ENCODE peak calls at places on chromosomes 12 and 14, in ten cellular contexts. One of them, this sample, is unnamed.

GRCh38 chr12:76038176-76038575 is 6.6 kb upstream of the PHLDA1 start:
- DNase-seq in endothelial cell: no peak
- DNase-seq in naive thymus-derived CD8-positive, alpha-beta T cell: no peak
- DNase-seq in tibial artery: no peak
- DNase-seq in AG08396: no peak
- DNase-seq in activated naive CD8-positive, alpha-beta T cell treated with anti-CD3 and anti-CD28 coated beads, Interleukin-2, amount 10 ng/mL, durations not matched to agents 7 days and 5 days: no peak
- DNase-seq in stimulated activated CD4-positive, alpha-beta T cell treated with anti-CD3 and anti-CD28 coated beads, Interleukin-2, amount 100 ng/mL, for 24 hours: no peak
- DNase-seq in stimulated activated CD8-positive, alpha-beta memory T cell treated with anti-CD3 and anti-CD28 coated beads, Interleukin-2, amount 100 ng/mL, for 48 hours: no peak
- DNase-seq in activated CD4-positive, alpha-beta T cell treated with anti-CD3 and anti-CD28 coated beads for 24 hours: no peak
- DNase-seq in NCI-H460: no peak
- DNase-seq in this sample: no peak

GRCh38 chr12:49565119-49565955 is 2.6 kb downstream of the MCRS1 start:
- DNase-seq in endothelial cell: no peak
- DNase-seq in naive thymus-derived CD8-positive, alpha-beta T cell: no peak
- DNase-seq in tibial artery: no peak
- DNase-seq in AG08396: no peak
- DNase-seq in activated naive CD8-positive, alpha-beta T cell treated with anti-CD3 and anti-CD28 coated beads, Interleukin-2, amount 10 ng/mL, durations not matched to agents 7 days and 5 days: no peak
- DNase-seq in stimulated activated CD4-positive, alpha-beta T cell treated with anti-CD3 and anti-CD28 coated beads, Interleukin-2, amount 100 ng/mL, for 24 hours: no peak
- DNase-seq in stimulated activated CD8-positive, alpha-beta memory T cell treated with anti-CD3 and anti-CD28 coated beads, Interleukin-2, amount 100 ng/mL, for 48 hours: no peak
- DNase-seq in activated CD4-positive, alpha-beta T cell treated with anti-CD3 and anti-CD28 coated beads for 24 hours: no peak
- DNase-seq in NCI-H460: no peak
- DNase-seq in this sample: no peak

GRCh38 chr12:21774358-21775129 is at the start of gene KCNJ8:
- DNase-seq in endothelial cell: peak
- DNase-seq in naive thymus-derived CD8-positive, alpha-beta T cell: no peak
- DNase-seq in tibial artery: peak
- DNase-seq in AG08396: peak
- DNase-seq in activated naive CD8-positive, alpha-beta T cell treated with anti-CD3 and anti-CD28 coated beads, Interleukin-2, amount 10 ng/mL, durations not matched to agents 7 days and 5 days: no peak
- DNase-seq in stimulated activated CD4-positive, alpha-beta T cell treated with anti-CD3 and anti-CD28 coated beads, Interleukin-2, amount 100 ng/mL, for 24 hours: no peak
- DNase-seq in stimulated activated CD8-positive, alpha-beta memory T cell treated with anti-CD3 and anti-CD28 coated beads, Interleukin-2, amount 100 ng/mL, for 48 hours: no peak
- DNase-seq in activated CD4-positive, alpha-beta T cell treated with anti-CD3 and anti-CD28 coated beads for 24 hours: no peak
- DNase-seq in NCI-H460: no peak
- DNase-seq in this sample: no peak

GRCh38 chr14:54133896-54134295 is 177.3 kb upstream of the BMP4 start:
- DNase-seq in endothelial cell: no peak
- DNase-seq in naive thymus-derived CD8-positive, alpha-beta T cell: no peak
- DNase-seq in tibial artery: no peak
- DNase-seq in AG08396: no peak
- DNase-seq in activated naive CD8-positive, alpha-beta T cell treated with anti-CD3 and anti-CD28 coated beads, Interleukin-2, amount 10 ng/mL, durations not matched to agents 7 days and 5 days: no peak
- DNase-seq in stimulated activated CD4-positive, alpha-beta T cell treated with anti-CD3 and anti-CD28 coated beads, Interleukin-2, amount 100 ng/mL, for 24 hours: no peak
- DNase-seq in stimulated activated CD8-positive, alpha-beta memory T cell treated with anti-CD3 and anti-CD28 coated beads, Interleukin-2, amount 100 ng/mL, for 48 hours: no peak
- DNase-seq in activated CD4-positive, alpha-beta T cell treated with anti-CD3 and anti-CD28 coated beads for 24 hours: no peak
- DNase-seq in NCI-H460: no peak
- DNase-seq in this sample: no peak

GRCh38 chr12:102300824-102301461 is 103.3 kb upstream of the PMCH start:
- DNase-seq in endothelial cell: peak
- DNase-seq in naive thymus-derived CD8-positive, alpha-beta T cell: no peak
- DNase-seq in tibial artery: no peak
- DNase-seq in AG08396: peak
- DNase-seq in activated naive CD8-positive, alpha-beta T cell treated with anti-CD3 and anti-CD28 coated beads, Interleukin-2, amount 10 ng/mL, durations not matched to agents 7 days and 5 days: no peak
- DNase-seq in stimulated activated CD4-positive, alpha-beta T cell treated with anti-CD3 and anti-CD28 coated beads, Interleukin-2, amount 100 ng/mL, for 24 hours: no peak
- DNase-seq in stimulated activated CD8-positive, alpha-beta memory T cell treated with anti-CD3 and anti-CD28 coated beads, Interleukin-2, amount 100 ng/mL, for 48 hours: no peak
- DNase-seq in activated CD4-positive, alpha-beta T cell treated with anti-CD3 and anti-CD28 coated beads for 24 hours: no peak
- DNase-seq in NCI-H460: peak
- DNase-seq in this sample: no peak

GRCh38 chr12:100827901-100828520 is 33.4 kb downstream of the ANO4 start:
- DNase-seq in endothelial cell: peak
- DNase-seq in naive thymus-derived CD8-positive, alpha-beta T cell: no peak
- DNase-seq in tibial artery: no peak
- DNase-seq in AG08396: peak
- DNase-seq in activated naive CD8-positive, alpha-beta T cell treated with anti-CD3 and anti-CD28 coated beads, Interleukin-2, amount 10 ng/mL, durations not matched to agents 7 days and 5 days: no peak
- DNase-seq in stimulated activated CD4-positive, alpha-beta T cell treated with anti-CD3 and anti-CD28 coated beads, Interleukin-2, amount 100 ng/mL, for 24 hours: no peak
- DNase-seq in stimulated activated CD8-positive, alpha-beta memory T cell treated with anti-CD3 and anti-CD28 coated beads, Interleukin-2, amount 100 ng/mL, for 48 hours: no peak
- DNase-seq in activated CD4-positive, alpha-beta T cell treated with anti-CD3 and anti-CD28 coated beads for 24 hours: no peak
- DNase-seq in NCI-H460: peak
- DNase-seq in this sample: no peak

GRCh38 chr12:116529048-116529447 is 30.1 kb upstream of the MAP1LC3B2 start:
- DNase-seq in endothelial cell: no peak
- DNase-seq in naive thymus-derived CD8-positive, alpha-beta T cell: no peak
- DNase-seq in tibial artery: no peak
- DNase-seq in AG08396: no peak
- DNase-seq in activated naive CD8-positive, alpha-beta T cell treated with anti-CD3 and anti-CD28 coated beads, Interleukin-2, amount 10 ng/mL, durations not matched to agents 7 days and 5 days: no peak
- DNase-seq in stimulated activated CD4-positive, alpha-beta T cell treated with anti-CD3 and anti-CD28 coated beads, Interleukin-2, amount 100 ng/mL, for 24 hours: no peak
- DNase-seq in stimulated activated CD8-positive, alpha-beta memory T cell treated with anti-CD3 and anti-CD28 coated beads, Interleukin-2, amount 100 ng/mL, for 48 hours: no peak
- DNase-seq in activated CD4-positive, alpha-beta T cell treated with anti-CD3 and anti-CD28 coated beads for 24 hours: no peak
- DNase-seq in NCI-H460: no peak
- DNase-seq in this sample: no peak

GRCh38 chr14:72049462-72049861 is 117.2 kb downstream of the RGS6 start:
- DNase-seq in endothelial cell: no peak
- DNase-seq in naive thymus-derived CD8-positive, alpha-beta T cell: no peak
- DNase-seq in tibial artery: no peak
- DNase-seq in AG08396: no peak
- DNase-seq in activated naive CD8-positive, alpha-beta T cell treated with anti-CD3 and anti-CD28 coated beads, Interleukin-2, amount 10 ng/mL, durations not matched to agents 7 days and 5 days: no peak
- DNase-seq in stimulated activated CD4-positive, alpha-beta T cell treated with anti-CD3 and anti-CD28 coated beads, Interleukin-2, amount 100 ng/mL, for 24 hours: peak
- DNase-seq in stimulated activated CD8-positive, alpha-beta memory T cell treated with anti-CD3 and anti-CD28 coated beads, Interleukin-2, amount 100 ng/mL, for 48 hours: peak
- DNase-seq in activated CD4-positive, alpha-beta T cell treated with anti-CD3 and anti-CD28 coated beads for 24 hours: no peak
- DNase-seq in NCI-H460: no peak
- DNase-seq in this sample: no peak

GRCh38 chr12:121245031-121245430 is 35.1 kb downstream of the P2RX4 start:
- DNase-seq in endothelial cell: no peak
- DNase-seq in naive thymus-derived CD8-positive, alpha-beta T cell: no peak
- DNase-seq in tibial artery: no peak
- DNase-seq in AG08396: no peak
- DNase-seq in activated naive CD8-positive, alpha-beta T cell treated with anti-CD3 and anti-CD28 coated beads, Interleukin-2, amount 10 ng/mL, durations not matched to agents 7 days and 5 days: no peak
- DNase-seq in stimulated activated CD4-positive, alpha-beta T cell treated with anti-CD3 and anti-CD28 coated beads, Interleukin-2, amount 100 ng/mL, for 24 hours: no peak
- DNase-seq in stimulated activated CD8-positive, alpha-beta memory T cell treated with anti-CD3 and anti-CD28 coated beads, Interleukin-2, amount 100 ng/mL, for 48 hours: no peak
- DNase-seq in activated CD4-positive, alpha-beta T cell treated with anti-CD3 and anti-CD28 coated beads for 24 hours: no peak
- DNase-seq in NCI-H460: no peak
- DNase-seq in this sample: no peak

GRCh38 chr12:32069071-32069470 is 37.6 kb upstream of the BICD1 start:
- DNase-seq in endothelial cell: no peak
- DNase-seq in naive thymus-derived CD8-positive, alpha-beta T cell: no peak
- DNase-seq in tibial artery: no peak
- DNase-seq in AG08396: no peak
- DNase-seq in activated naive CD8-positive, alpha-beta T cell treated with anti-CD3 and anti-CD28 coated beads, Interleukin-2, amount 10 ng/mL, durations not matched to agents 7 days and 5 days: no peak
- DNase-seq in stimulated activated CD4-positive, alpha-beta T cell treated with anti-CD3 and anti-CD28 coated beads, Interleukin-2, amount 100 ng/mL, for 24 hours: no peak
- DNase-seq in stimulated activated CD8-positive, alpha-beta memory T cell treated with anti-CD3 and anti-CD28 coated beads, Interleukin-2, amount 100 ng/mL, for 48 hours: no peak
- DNase-seq in activated CD4-positive, alpha-beta T cell treated with anti-CD3 and anti-CD28 coated beads for 24 hours: no peak
- DNase-seq in NCI-H460: no peak
- DNase-seq in this sample: no peak

GRCh38 chr14:55109846-55110245 is 19.2 kb upstream of the LGALS3 start:
- DNase-seq in endothelial cell: no peak
- DNase-seq in naive thymus-derived CD8-positive, alpha-beta T cell: no peak
- DNase-seq in tibial artery: no peak
- DNase-seq in AG08396: no peak
- DNase-seq in activated naive CD8-positive, alpha-beta T cell treated with anti-CD3 and anti-CD28 coated beads, Interleukin-2, amount 10 ng/mL, durations not matched to agents 7 days and 5 days: no peak
- DNase-seq in stimulated activated CD4-positive, alpha-beta T cell treated with anti-CD3 and anti-CD28 coated beads, Interleukin-2, amount 100 ng/mL, for 24 hours: no peak
- DNase-seq in stimulated activated CD8-positive, alpha-beta memory T cell treated with anti-CD3 and anti-CD28 coated beads, Interleukin-2, amount 100 ng/mL, for 48 hours: no peak
- DNase-seq in activated CD4-positive, alpha-beta T cell treated with anti-CD3 and anti-CD28 coated beads for 24 hours: no peak
- DNase-seq in NCI-H460: no peak
- DNase-seq in this sample: no peak

GRCh38 chr14:61280092-61280525 is 1.0 kb downstream of the TMEM30B start:
- DNase-seq in endothelial cell: peak
- DNase-seq in naive thymus-derived CD8-positive, alpha-beta T cell: peak
- DNase-seq in tibial artery: peak
- DNase-seq in AG08396: no peak
- DNase-seq in activated naive CD8-positive, alpha-beta T cell treated with anti-CD3 and anti-CD28 coated beads, Interleukin-2, amount 10 ng/mL, durations not matched to agents 7 days and 5 days: no peak
- DNase-seq in stimulated activated CD4-positive, alpha-beta T cell treated with anti-CD3 and anti-CD28 coated beads, Interleukin-2, amount 100 ng/mL, for 24 hours: peak
- DNase-seq in stimulated activated CD8-positive, alpha-beta memory T cell treated with anti-CD3 and anti-CD28 coated beads, Interleukin-2, amount 100 ng/mL, for 48 hours: no peak
- DNase-seq in activated CD4-positive, alpha-beta T cell treated with anti-CD3 and anti-CD28 coated beads for 24 hours: peak
- DNase-seq in NCI-H460: no peak
- DNase-seq in this sample: peak

GRCh38 chr12:92717202-92717601 is 14.4 kb downstream of the PLEKHG7 start:
- DNase-seq in endothelial cell: peak
- DNase-seq in naive thymus-derived CD8-positive, alpha-beta T cell: no peak
- DNase-seq in tibial artery: no peak
- DNase-seq in AG08396: peak
- DNase-seq in activated naive CD8-positive, alpha-beta T cell treated with anti-CD3 and anti-CD28 coated beads, Interleukin-2, amount 10 ng/mL, durations not matched to agents 7 days and 5 days: no peak
- DNase-seq in stimulated activated CD4-positive, alpha-beta T cell treated with anti-CD3 and anti-CD28 coated beads, Interleukin-2, amount 100 ng/mL, for 24 hours: no peak
- DNase-seq in stimulated activated CD8-positive, alpha-beta memory T cell treated with anti-CD3 and anti-CD28 coated beads, Interleukin-2, amount 100 ng/mL, for 48 hours: no peak
- DNase-seq in activated CD4-positive, alpha-beta T cell treated with anti-CD3 and anti-CD28 coated beads for 24 hours: no peak
- DNase-seq in NCI-H460: no peak
- DNase-seq in this sample: no peak

GRCh38 chr12:1688086-1688710 is 2.7 kb upstream of the ADIPOR2 start:
- DNase-seq in endothelial cell: no peak
- DNase-seq in naive thymus-derived CD8-positive, alpha-beta T cell: no peak
- DNase-seq in tibial artery: no peak
- DNase-seq in AG08396: no peak
- DNase-seq in activated naive CD8-positive, alpha-beta T cell treated with anti-CD3 and anti-CD28 coated beads, Interleukin-2, amount 10 ng/mL, durations not matched to agents 7 days and 5 days: no peak
- DNase-seq in stimulated activated CD4-positive, alpha-beta T cell treated with anti-CD3 and anti-CD28 coated beads, Interleukin-2, amount 100 ng/mL, for 24 hours: no peak
- DNase-seq in stimulated activated CD8-positive, alpha-beta memory T cell treated with anti-CD3 and anti-CD28 coated beads, Interleukin-2, amount 100 ng/mL, for 48 hours: no peak
- DNase-seq in activated CD4-positive, alpha-beta T cell treated with anti-CD3 and anti-CD28 coated beads for 24 hours: no peak
- DNase-seq in NCI-H460: no peak
- DNase-seq in this sample: no peak

GRCh38 chr12:127174881-127175280 is 1092.1 kb upstream of the TMEM132C start:
- DNase-seq in endothelial cell: no peak
- DNase-seq in naive thymus-derived CD8-positive, alpha-beta T cell: no peak
- DNase-seq in tibial artery: no peak
- DNase-seq in AG08396: no peak
- DNase-seq in activated naive CD8-positive, alpha-beta T cell treated with anti-CD3 and anti-CD28 coated beads, Interleukin-2, amount 10 ng/mL, durations not matched to agents 7 days and 5 days: no peak
- DNase-seq in stimulated activated CD4-positive, alpha-beta T cell treated with anti-CD3 and anti-CD28 coated beads, Interleukin-2, amount 100 ng/mL, for 24 hours: no peak
- DNase-seq in stimulated activated CD8-positive, alpha-beta memory T cell treated with anti-CD3 and anti-CD28 coated beads, Interleukin-2, amount 100 ng/mL, for 48 hours: no peak
- DNase-seq in activated CD4-positive, alpha-beta T cell treated with anti-CD3 and anti-CD28 coated beads for 24 hours: no peak
- DNase-seq in NCI-H460: no peak
- DNase-seq in this sample: no peak

GRCh38 chr12:42237853-42238239 is 202 bp downstream of the YAF2 start:
- DNase-seq in endothelial cell: no peak
- DNase-seq in naive thymus-derived CD8-positive, alpha-beta T cell: no peak
- DNase-seq in tibial artery: no peak
- DNase-seq in AG08396: no peak
- DNase-seq in activated naive CD8-positive, alpha-beta T cell treated with anti-CD3 and anti-CD28 coated beads, Interleukin-2, amount 10 ng/mL, durations not matched to agents 7 days and 5 days: no peak
- DNase-seq in stimulated activated CD4-positive, alpha-beta T cell treated with anti-CD3 and anti-CD28 coated beads, Interleukin-2, amount 100 ng/mL, for 24 hours: no peak
- DNase-seq in stimulated activated CD8-positive, alpha-beta memory T cell treated with anti-CD3 and anti-CD28 coated beads, Interleukin-2, amount 100 ng/mL, for 48 hours: no peak
- DNase-seq in activated CD4-positive, alpha-beta T cell treated with anti-CD3 and anti-CD28 coated beads for 24 hours: no peak
- DNase-seq in NCI-H460: no peak
- DNase-seq in this sample: no peak

This sample was measured in effector CD4-positive, alpha-beta T cell.